ENCODE peak calls at places on chromosomes 11 and 22, in ten cellular contexts. One of them, this sample, is unnamed.

GRCh38 chr11:86151188-86152005 is 82.5 kb upstream of the PICALM start:
- DNase-seq in lower leg skin: no peak
- DNase-seq in CD8-positive, alpha-beta T cell: no peak
- DNase-seq in heart left ventricle: peak; percentile 38
- DNase-seq in cardiac muscle cell: peak; percentile 25
- DNase-seq in fibroblast of lung: peak; percentile 36
- DNase-seq in CD8-positive, alpha-beta memory T cell: no peak
- DNase-seq in Peyer's patch: no peak
- DNase-seq in neural progenitor cell: peak; percentile 39
- DNase-seq in stomach: no peak
- DNase-seq in this sample: no peak

GRCh38 chr22:49671331-49672012 is 156.2 kb downstream of the BRD1 start:
- DNase-seq in lower leg skin: peak; percentile 43
- DNase-seq in CD8-positive, alpha-beta T cell: no peak
- DNase-seq in heart left ventricle: no peak
- DNase-seq in cardiac muscle cell: no peak
- DNase-seq in fibroblast of lung: no peak
- DNase-seq in CD8-positive, alpha-beta memory T cell: no peak
- DNase-seq in Peyer's patch: no peak
- DNase-seq in neural progenitor cell: peak; percentile 40
- DNase-seq in stomach: peak; percentile 3
- DNase-seq in this sample: no peak

GRCh38 chr11:55172734-55173415 is 89.1 kb upstream of the TRIM48 start:
- DNase-seq in lower leg skin: peak; percentile 53
- DNase-seq in CD8-positive, alpha-beta T cell: no peak
- DNase-seq in heart left ventricle: no peak
- DNase-seq in cardiac muscle cell: no peak
- DNase-seq in fibroblast of lung: no peak
- DNase-seq in CD8-positive, alpha-beta memory T cell: no peak
- DNase-seq in Peyer's patch: peak; percentile 13
- DNase-seq in neural progenitor cell: no peak
- DNase-seq in stomach: no peak
- DNase-seq in this sample: peak; percentile 24

GRCh38 chr22:22691716-22692701 is 47.6 kb downstream of the GGTLC2 start:
- DNase-seq in lower leg skin: no peak
- DNase-seq in CD8-positive, alpha-beta T cell: no peak
- DNase-seq in heart left ventricle: no peak
- DNase-seq in cardiac muscle cell: peak; percentile 46
- DNase-seq in fibroblast of lung: peak; percentile 33
- DNase-seq in CD8-positive, alpha-beta memory T cell: no peak
- DNase-seq in Peyer's patch: no peak
- DNase-seq in neural progenitor cell: no peak
- DNase-seq in stomach: no peak
- DNase-seq in this sample: no peak

GRCh38 chr11:63560506-63561179 is 2.5 kb downstream of the PLAAT2 start:
- DNase-seq in lower leg skin: peak; percentile 84
- DNase-seq in CD8-positive, alpha-beta T cell: no peak
- DNase-seq in heart left ventricle: peak; percentile 57
- DNase-seq in cardiac muscle cell: no peak
- DNase-seq in fibroblast of lung: no peak
- DNase-seq in CD8-positive, alpha-beta memory T cell: no peak
- DNase-seq in Peyer's patch: no peak
- DNase-seq in neural progenitor cell: no peak
- DNase-seq in stomach: peak; percentile 85
- DNase-seq in this sample: no peak

GRCh38 chr11:129703846-129704245 is 111.8 kb upstream of the TMEM45B start:
- DNase-seq in lower leg skin: peak; percentile 76
- DNase-seq in CD8-positive, alpha-beta T cell: no peak
- DNase-seq in heart left ventricle: no peak
- DNase-seq in cardiac muscle cell: peak; percentile 26
- DNase-seq in fibroblast of lung: peak; percentile 19
- DNase-seq in CD8-positive, alpha-beta memory T cell: no peak
- DNase-seq in Peyer's patch: no peak
- DNase-seq in neural progenitor cell: no peak
- DNase-seq in stomach: no peak
- DNase-seq in this sample: no peak

GRCh38 chr11:118610773-118611432 is 3.5 kb downstream of the PHLDB1 start:
- DNase-seq in lower leg skin: peak; percentile 96
- DNase-seq in CD8-positive, alpha-beta T cell: peak; percentile 64
- DNase-seq in heart left ventricle: peak; percentile 87
- DNase-seq in cardiac muscle cell: peak; percentile 78
- DNase-seq in fibroblast of lung: peak; percentile 65
- DNase-seq in CD8-positive, alpha-beta memory T cell: peak; percentile 81
- DNase-seq in Peyer's patch: peak; percentile 89
- DNase-seq in neural progenitor cell: peak; percentile 91
- DNase-seq in stomach: peak; percentile 90
- DNase-seq in this sample: peak; percentile 95

GRCh38 chr11:8082391-8083087 is 1.5 kb downstream of the TUB start:
- DNase-seq in lower leg skin: no peak
- DNase-seq in CD8-positive, alpha-beta T cell: no peak
- DNase-seq in heart left ventricle: no peak
- DNase-seq in cardiac muscle cell: no peak
- DNase-seq in fibroblast of lung: no peak
- DNase-seq in CD8-positive, alpha-beta memory T cell: no peak
- DNase-seq in Peyer's patch: no peak
- DNase-seq in neural progenitor cell: peak; percentile 83
- DNase-seq in stomach: no peak
- DNase-seq in this sample: peak; percentile 62

GRCh38 chr11:132962026-132962425 is 570.3 kb downstream of the OPCML start:
- DNase-seq in lower leg skin: no peak
- DNase-seq in CD8-positive, alpha-beta T cell: no peak
- DNase-seq in heart left ventricle: no peak
- DNase-seq in cardiac muscle cell: peak; percentile 56
- DNase-seq in fibroblast of lung: peak; percentile 30
- DNase-seq in CD8-positive, alpha-beta memory T cell: no peak
- DNase-seq in Peyer's patch: no peak
- DNase-seq in neural progenitor cell: no peak
- DNase-seq in stomach: no peak
- DNase-seq in this sample: no peak

GRCh38 chr11:132959663-132960062 is 572.6 kb downstream of the OPCML start:
- DNase-seq in lower leg skin: no peak
- DNase-seq in CD8-positive, alpha-beta T cell: no peak
- DNase-seq in heart left ventricle: no peak
- DNase-seq in cardiac muscle cell: no peak
- DNase-seq in fibroblast of lung: no peak
- DNase-seq in CD8-positive, alpha-beta memory T cell: no peak
- DNase-seq in Peyer's patch: no peak
- DNase-seq in neural progenitor cell: no peak
- DNase-seq in stomach: no peak
- DNase-seq in this sample: no peak

GRCh38 chr11:132960679-132961078 is 571.6 kb downstream of the OPCML start:
- DNase-seq in lower leg skin: no peak
- DNase-seq in CD8-positive, alpha-beta T cell: no peak
- DNase-seq in heart left ventricle: no peak
- DNase-seq in cardiac muscle cell: no peak
- DNase-seq in fibroblast of lung: no peak
- DNase-seq in CD8-positive, alpha-beta memory T cell: no peak
- DNase-seq in Peyer's patch: no peak
- DNase-seq in neural progenitor cell: no peak
- DNase-seq in stomach: no peak
- DNase-seq in this sample: no peak

GRCh38 chr11:132961453-132961852 is 570.8 kb downstream of the OPCML start:
- DNase-seq in lower leg skin: no peak
- DNase-seq in CD8-positive, alpha-beta T cell: no peak
- DNase-seq in heart left ventricle: no peak
- DNase-seq in cardiac muscle cell: no peak
- DNase-seq in fibroblast of lung: no peak
- DNase-seq in CD8-positive, alpha-beta memory T cell: no peak
- DNase-seq in Peyer's patch: no peak
- DNase-seq in neural progenitor cell: no peak
- DNase-seq in stomach: no peak
- DNase-seq in this sample: no peak

GRCh38 chr11:132960273-132960672 is 572.0 kb downstream of the OPCML start:
- DNase-seq in lower leg skin: no peak
- DNase-seq in CD8-positive, alpha-beta T cell: no peak
- DNase-seq in heart left ventricle: no peak
- DNase-seq in cardiac muscle cell: no peak
- DNase-seq in fibroblast of lung: no peak
- DNase-seq in CD8-positive, alpha-beta memory T cell: no peak
- DNase-seq in Peyer's patch: no peak
- DNase-seq in neural progenitor cell: no peak
- DNase-seq in stomach: no peak
- DNase-seq in this sample: no peak
- H3K4me3 ChIP-seq in lower leg skin: no peak overlapping the region
- H3K4me3 ChIP-seq in CD8-positive, alpha-beta T cell: no peak overlapping the region
- H3K4me3 ChIP-seq in heart left ventricle: no peak overlapping the region
- H3K4me3 ChIP-seq in cardiac muscle cell: no peak overlapping the region
- H3K4me3 ChIP-seq in fibroblast of lung: no peak overlapping the region
- H3K4me3 ChIP-seq in CD8-positive, alpha-beta memory T cell: no peak overlapping the region
- H3K4me3 ChIP-seq in Peyer's patch: no peak overlapping the region
- H3K4me3 ChIP-seq in neural progenitor cell: no peak overlapping the region
- H3K4me3 ChIP-seq in stomach: no peak overlapping the region
- H3K4me3 ChIP-seq in this sample: no peak overlapping the region

GRCh38 chr11:46215208-46215931 is 62.1 kb upstream of the CREB3L1 start:
- DNase-seq in lower leg skin: no peak
- DNase-seq in CD8-positive, alpha-beta T cell: no peak
- DNase-seq in heart left ventricle: no peak
- DNase-seq in cardiac muscle cell: no peak
- DNase-seq in fibroblast of lung: no peak
- DNase-seq in CD8-positive, alpha-beta memory T cell: no peak
- DNase-seq in Peyer's patch: no peak
- DNase-seq in neural progenitor cell: no peak
- DNase-seq in stomach: no peak
- DNase-seq in this sample: no peak

GRCh38 chr11:46216765-46217089 is 60.7 kb upstream of the CREB3L1 start:
- DNase-seq in lower leg skin: no peak
- DNase-seq in CD8-positive, alpha-beta T cell: no peak
- DNase-seq in heart left ventricle: no peak
- DNase-seq in cardiac muscle cell: no peak
- DNase-seq in fibroblast of lung: no peak
- DNase-seq in CD8-positive, alpha-beta memory T cell: no peak
- DNase-seq in Peyer's patch: no peak
- DNase-seq in neural progenitor cell: no peak
- DNase-seq in stomach: no peak
- DNase-seq in this sample: no peak

GRCh38 chr11:46212720-46213119 is 64.7 kb upstream of the CREB3L1 start:
- DNase-seq in lower leg skin: no peak
- DNase-seq in CD8-positive, alpha-beta T cell: no peak
- DNase-seq in heart left ventricle: no peak
- DNase-seq in cardiac muscle cell: no peak
- DNase-seq in fibroblast of lung: no peak
- DNase-seq in CD8-positive, alpha-beta memory T cell: no peak
- DNase-seq in Peyer's patch: no peak
- DNase-seq in neural progenitor cell: no peak
- DNase-seq in stomach: no peak
- DNase-seq in this sample: no peak

GRCh38 chr11:46220313-46220712 is 57.1 kb upstream of the CREB3L1 start:
- DNase-seq in lower leg skin: no peak
- DNase-seq in CD8-positive, alpha-beta T cell: no peak
- DNase-seq in heart left ventricle: no peak
- DNase-seq in cardiac muscle cell: no peak
- DNase-seq in fibroblast of lung: no peak
- DNase-seq in CD8-positive, alpha-beta memory T cell: no peak
- DNase-seq in Peyer's patch: no peak
- DNase-seq in neural progenitor cell: no peak
- DNase-seq in stomach: no peak
- DNase-seq in this sample: no peak

DNA sequence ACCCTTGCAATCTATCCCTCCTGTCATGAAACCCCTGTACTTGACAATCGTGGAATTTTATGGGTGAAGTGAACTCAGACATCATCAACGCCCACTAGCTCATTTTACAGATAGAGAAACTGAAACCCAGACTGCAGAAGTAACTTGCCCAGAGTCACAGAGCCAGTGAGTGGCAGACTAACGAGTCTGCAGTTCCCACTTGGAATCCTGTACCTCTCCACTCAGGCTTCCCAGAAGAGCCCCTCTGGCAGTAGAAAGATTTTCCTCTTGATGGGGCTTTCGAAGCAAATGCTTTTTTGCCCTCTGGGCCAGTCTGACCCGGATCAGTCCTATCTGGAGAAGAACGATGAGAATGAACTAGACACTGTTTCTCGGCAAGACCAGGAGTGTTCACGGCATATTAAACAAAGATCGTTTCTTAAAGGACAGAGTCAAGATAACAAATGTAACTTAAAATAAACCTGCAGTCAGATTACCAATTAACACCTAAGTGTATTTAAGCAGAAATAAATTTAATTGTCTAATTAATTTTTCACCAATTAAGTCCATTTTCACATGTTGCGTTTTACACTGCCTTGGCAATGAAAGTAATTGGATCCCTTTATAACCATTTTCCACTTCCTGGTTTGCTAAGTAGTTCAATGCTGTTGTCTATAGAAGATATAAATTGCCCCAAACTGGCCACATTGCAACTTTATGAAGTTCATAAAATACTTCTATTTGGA is 61.3 kb upstream of the CREB3L1 start:
- DNase-seq in lower leg skin: no peak
- DNase-seq in CD8-positive, alpha-beta T cell: no peak
- DNase-seq in heart left ventricle: no peak
- DNase-seq in cardiac muscle cell: peak; percentile 41
- DNase-seq in fibroblast of lung: peak; percentile 26
- DNase-seq in CD8-positive, alpha-beta memory T cell: no peak
- DNase-seq in Peyer's patch: peak; percentile 51
- DNase-seq in neural progenitor cell: no peak
- DNase-seq in stomach: peak; percentile 40
- DNase-seq in this sample: no peak
- H3K4me3 ChIP-seq in lower leg skin: no peak overlapping the region
- H3K4me3 ChIP-seq in CD8-positive, alpha-beta T cell: no peak overlapping the region
- H3K4me3 ChIP-seq in heart left ventricle: peak overlapping the region; percentile 54
- H3K4me3 ChIP-seq in cardiac muscle cell: no peak overlapping the region
- H3K4me3 ChIP-seq in fibroblast of lung: peak overlapping the region; percentile 39
- H3K4me3 ChIP-seq in CD8-positive, alpha-beta memory T cell: no peak overlapping the region
- H3K4me3 ChIP-seq in Peyer's patch: peak overlapping the region; percentile 38
- H3K4me3 ChIP-seq in neural progenitor cell: no peak overlapping the region
- H3K4me3 ChIP-seq in stomach: peak overlapping the region; percentile 29
- H3K4me3 ChIP-seq in this sample: peak overlapping the region; percentile 23

GRCh38 chr22:29578462-29578861 is 2.5 kb downstream of the NIPSNAP1 start:
- DNase-seq in lower leg skin: no peak
- DNase-seq in CD8-positive, alpha-beta T cell: no peak
- DNase-seq in heart left ventricle: no peak
- DNase-seq in cardiac muscle cell: no peak
- DNase-seq in fibroblast of lung: no peak
- DNase-seq in CD8-positive, alpha-beta memory T cell: no peak
- DNase-seq in Peyer's patch: no peak
- DNase-seq in neural progenitor cell: no peak
- DNase-seq in stomach: no peak
- DNase-seq in this sample: no peak

GRCh38 chr22:29584975-29585374 is 4.1 kb upstream of the NIPSNAP1 start:
- DNase-seq in lower leg skin: no peak
- DNase-seq in CD8-positive, alpha-beta T cell: no peak
- DNase-seq in heart left ventricle: no peak
- DNase-seq in cardiac muscle cell: no peak
- DNase-seq in fibroblast of lung: no peak
- DNase-seq in CD8-positive, alpha-beta memory T cell: no peak
- DNase-seq in Peyer's patch: no peak
- DNase-seq in neural progenitor cell: no peak
- DNase-seq in stomach: no peak
- DNase-seq in this sample: no peak

GRCh38 chr22:29580200-29580810 is 608 bp downstream of the NIPSNAP1 start:
- DNase-seq in lower leg skin: no peak
- DNase-seq in CD8-positive, alpha-beta T cell: no peak
- DNase-seq in heart left ventricle: no peak
- DNase-seq in cardiac muscle cell: no peak
- DNase-seq in fibroblast of lung: no peak
- DNase-seq in CD8-positive, alpha-beta memory T cell: no peak
- DNase-seq in Peyer's patch: peak; percentile 59
- DNase-seq in neural progenitor cell: peak; percentile 22
- DNase-seq in stomach: no peak
- DNase-seq in this sample: peak; percentile 74

DNA sequence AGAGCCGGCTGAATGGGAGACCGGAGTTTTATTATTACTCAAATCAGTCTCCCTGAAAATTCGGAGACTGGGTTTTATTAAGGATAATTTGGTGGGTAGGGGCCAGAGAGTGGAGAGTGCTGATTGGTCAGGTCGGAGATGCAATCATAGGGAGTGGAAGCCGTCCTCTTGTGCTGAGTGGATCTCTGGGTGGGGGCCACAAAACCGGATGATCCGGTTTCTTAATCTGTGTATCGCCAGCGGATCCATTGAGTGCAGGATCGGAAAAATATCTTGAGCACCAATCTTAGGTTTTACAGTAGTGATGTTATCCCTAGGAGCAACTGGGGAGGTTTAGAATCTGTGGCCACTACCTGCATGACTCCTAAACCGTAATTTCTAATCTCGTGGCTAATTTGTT is 886 bp upstream of the NIPSNAP1 start:
- DNase-seq in lower leg skin: no peak
- DNase-seq in CD8-positive, alpha-beta T cell: no peak
- DNase-seq in heart left ventricle: no peak
- DNase-seq in cardiac muscle cell: no peak
- DNase-seq in fibroblast of lung: no peak
- DNase-seq in CD8-positive, alpha-beta memory T cell: no peak
- DNase-seq in Peyer's patch: no peak
- DNase-seq in neural progenitor cell: no peak
- DNase-seq in stomach: peak; percentile 56
- DNase-seq in this sample: no peak
- H3K4me3 ChIP-seq in lower leg skin: no peak overlapping the region
- H3K4me3 ChIP-seq in CD8-positive, alpha-beta T cell: no peak overlapping the region
- H3K4me3 ChIP-seq in heart left ventricle: no peak overlapping the region
- H3K4me3 ChIP-seq in cardiac muscle cell: no peak overlapping the region
- H3K4me3 ChIP-seq in fibroblast of lung: no peak overlapping the region
- H3K4me3 ChIP-seq in CD8-positive, alpha-beta memory T cell: peak overlapping the region; percentile 79
- H3K4me3 ChIP-seq in Peyer's patch: peak overlapping the region; percentile 72
- H3K4me3 ChIP-seq in neural progenitor cell: no peak overlapping the region
- H3K4me3 ChIP-seq in stomach: peak overlapping the region; percentile 69
- H3K4me3 ChIP-seq in this sample: peak overlapping the region; percentile 81

GRCh38 chr11:73875380-73875779 is 1.3 kb downstream of the COA4 start:
- DNase-seq in lower leg skin: no peak
- DNase-seq in CD8-positive, alpha-beta T cell: no peak
- DNase-seq in heart left ventricle: no peak
- DNase-seq in cardiac muscle cell: no peak
- DNase-seq in fibroblast of lung: no peak
- DNase-seq in CD8-positive, alpha-beta memory T cell: no peak
- DNase-seq in Peyer's patch: no peak
- DNase-seq in neural progenitor cell: no peak
- DNase-seq in stomach: no peak
- DNase-seq in this sample: no peak
- H3K4me3 ChIP-seq in lower leg skin: no peak overlapping the region
- H3K4me3 ChIP-seq in CD8-positive, alpha-beta T cell: peak overlapping the region; percentile 79
- H3K4me3 ChIP-seq in heart left ventricle: peak overlapping the region; percentile 100
- H3K4me3 ChIP-seq in cardiac muscle cell: peak overlapping the region; percentile 48
- H3K4me3 ChIP-seq in fibroblast of lung: peak overlapping the region; percentile 47
- H3K4me3 ChIP-seq in CD8-positive, alpha-beta memory T cell: peak overlapping the region; percentile 92
- H3K4me3 ChIP-seq in Peyer's patch: peak overlapping the region; percentile 68
- H3K4me3 ChIP-seq in neural progenitor cell: peak overlapping the region; percentile 72
- H3K4me3 ChIP-seq in stomach: no peak overlapping the region
- H3K4me3 ChIP-seq in this sample: no peak overlapping the region

This sample was measured in spleen.